ENCODE peak calls at places on chromosomes 13 and 19, in four cellular contexts. One of them, this sample, is unnamed.

GRCh38 chr19:1133471-1133929 is 29.7 kb downstream of the GPX4 start:
- DNase-seq in heart right ventricle: no peak
- DNase-seq in activated naive CD4-positive, alpha-beta T cell: peak
- DNase-seq in breast epithelium: no peak
- DNase-seq in this sample: no peak

GRCh38 chr13:91722267-91722884 is 324.0 kb downstream of the GPC5 start:
- DNase-seq in activated naive CD4-positive, alpha-beta T cell: no peak
- DNase-seq in breast epithelium: no peak
- DNase-seq in heart right ventricle: no peak
- DNase-seq in this sample: no peak

GRCh38 chr19:32294871-32295438 is 50.5 kb upstream of the ZNF507 start:
- DNase-seq in breast epithelium: no peak
- DNase-seq in activated naive CD4-positive, alpha-beta T cell: no peak
- DNase-seq in heart right ventricle: no peak
- DNase-seq in this sample: no peak

GRCh38 chr19:49409441-49410029 is 13.7 kb downstream of the PTH2 start:
- DNase-seq in activated naive CD4-positive, alpha-beta T cell: no peak
- DNase-seq in heart right ventricle: no peak
- DNase-seq in breast epithelium: no peak
- DNase-seq in this sample: no peak

GRCh38 chr13:99231726-99232125 is 26.5 kb downstream of the GPR18 start:
- DNase-seq in heart right ventricle: no peak
- DNase-seq in breast epithelium: no peak
- DNase-seq in activated naive CD4-positive, alpha-beta T cell: no peak
- DNase-seq in this sample: no peak

GRCh38 chr19:43923875-43924274 is 11.2 kb downstream of the ZNF45 start:
- DNase-seq in breast epithelium: no peak
- DNase-seq in heart right ventricle: no peak
- DNase-seq in activated naive CD4-positive, alpha-beta T cell: no peak
- DNase-seq in this sample: no peak

GRCh38 chr19:35714601-35715354 is 3.0 kb upstream of the KMT2B start:
- DNase-seq in breast epithelium: no peak
- DNase-seq in heart right ventricle: no peak
- DNase-seq in activated naive CD4-positive, alpha-beta T cell: no peak
- DNase-seq in this sample: no peak

GRCh38 chr19:45187421-45188100 is 9.0 kb downstream of the BLOC1S3 start:
- DNase-seq in heart right ventricle: no peak
- DNase-seq in activated naive CD4-positive, alpha-beta T cell: no peak
- DNase-seq in breast epithelium: no peak
- DNase-seq in this sample: no peak

GRCh38 chr13:27954406-27954851 is 14.7 kb downstream of the CDX2 start:
- DNase-seq in activated naive CD4-positive, alpha-beta T cell: no peak
- DNase-seq in heart right ventricle: no peak
- DNase-seq in breast epithelium: no peak
- DNase-seq in this sample: no peak

GRCh38 chr19:31312629-31313244 is 36.5 kb downstream of the TSHZ3 start:
- DNase-seq in activated naive CD4-positive, alpha-beta T cell: no peak
- DNase-seq in heart right ventricle: no peak
- DNase-seq in breast epithelium: no peak
- DNase-seq in this sample: no peak

This sample was measured in gastrocnemius medialis.